ENCODE peak calls at places on chromosomes 4 and X, in four cellular contexts. M is omental fat pad, E is Calu3, T is retinal pigment epithelial cell. B is an unnamed sample.

GRCh38 chr4:15234101-15234500 is 193.7 kb upstream of the C1QTNF7 start:
- DNase-seq in M (no peak), E (no peak), T (no peak), B (peak)

GRCh38 chrX:23012162-23012561 is 12.4 kb downstream of the DDX53 start:
- DNase-seq in M (no peak), E (no peak), T (no peak), B (no peak)

GRCh38 chr4:128468485-128468989 is 180.9 kb upstream of the PGRMC2 start:
- DNase-seq in M (no peak), E (no peak), T (peak), B (peak)

GRCh38 chr4:31662951-31663350 is 942.8 kb downstream of the PCDH7 start:
- DNase-seq in M (no peak), E (no peak), T (no peak), B (no peak)

GRCh38 chr4:176187610-176188009 is 7.8 kb downstream of the SPATA4 start:
- DNase-seq in M (no peak), E (no peak), T (no peak), B (peak)

GRCh38 chrX:46376246-46376885 is 168.9 kb downstream of the ZNF674 start:
- DNase-seq in M (no peak), E (peak), T (peak), B (peak)

GRCh38 chrX:97835969-97836368 is 952.3 kb downstream of the RPA4 start:
- DNase-seq in M (no peak), E (no peak), T (no peak), B (no peak)

GRCh38 chr4:185916683-185917082 is 104.7 kb upstream of the SORBS2 start:
- DNase-seq in M (no peak), E (no peak), T (no peak), B (no peak)

GRCh38 chrX:153782324-153782723 is 1.5 kb downstream of the SRPK3 start:
- DNase-seq in M (no peak), E (no peak), T (no peak), B (no peak)

GRCh38 chrX:5867778-5868177 is 360.9 kb downstream of the NLGN4X start:
- DNase-seq in M (no peak), E (no peak), T (no peak), B (no peak)

GRCh38 chrX:150362599-150363481 is at the start of gene MAMLD1:
- DNase-seq in M (no peak), E (peak), T (no peak), B (peak)

GRCh38 chr4:144591401-144591800 is 54.6 kb upstream of the HHIP start:
- DNase-seq in M (no peak), E (peak), T (peak), B (peak)

GRCh38 chr4:108166441-108167315 is 2.1 kb downstream of the LEF1 start:
- DNase-seq in M (no peak), E (no peak), T (no peak), B (no peak)

GRCh38 chr4:140239311-140239710 is 85.3 kb upstream of the MAML3 start:
- DNase-seq in M (no peak), E (no peak), T (no peak), B (no peak)

GRCh38 chrX:8731579-8732395 is at the start of gene ANOS1:
- DNase-seq in M (no peak), E (peak), T (no peak), B (peak)

GRCh38 chr4:8345053-8345945 is 75.7 kb downstream of the HTRA3 start:
- DNase-seq in M (no peak), E (no peak), T (no peak), B (no peak)

GRCh38 chr4:22744478-22745062 is 51.8 kb downstream of the GBA3 start:
- DNase-seq in M (no peak), E (no peak), T (no peak), B (no peak)

GRCh38 chr4:151417164-151417571 is 8.2 kb downstream of the FHIP1A start:
- DNase-seq in M (no peak), E (no peak), T (no peak), B (no peak)

GRCh38 chrX:132071260-132071659 is 48.2 kb downstream of the STK26 start:
- DNase-seq in M (no peak), E (no peak), T (no peak), B (peak)

GRCh38 chr4:141697116-141697515 is 60.7 kb downstream of the IL15 start:
- DNase-seq in M (no peak), E (no peak), T (no peak), B (no peak)

GRCh38 chrX:45379186-45379585 is 178.5 kb upstream of the DIPK2B start:
- DNase-seq in M (no peak), E (no peak), T (no peak), B (no peak)

GRCh38 chr4:158991534-158992155 is 111.2 kb upstream of the RAPGEF2 start:
- DNase-seq in M (no peak), E (no peak), T (no peak), B (no peak)

GRCh38 chrX:9940397-9940796 is 26.8 kb upstream of the CLDN34 start:
- DNase-seq in M (no peak), E (no peak), T (peak), B (peak)

GRCh38 chr4:11966782-11967181 is 538.1 kb upstream of the HS3ST1 start:
- DNase-seq in M (no peak), E (peak), T (peak), B (no peak)

GRCh38 chr4:31081375-31081774 is 361.2 kb downstream of the PCDH7 start:
- DNase-seq in M (no peak), E (no peak), T (no peak), B (peak)

GRCh38 chrX:118536687-118537461 is 41.3 kb downstream of the DOCK11 start:
- DNase-seq in M (no peak), E (peak), T (no peak), B (no peak)

GRCh38 chr4:105619193-105619931 is 66.9 kb downstream of the ARHGEF38 start:
- DNase-seq in M (peak), E (peak), T (peak), B (no peak)

GRCh38 chr4:8649631-8650261 is 57.2 kb downstream of the CPZ start:
- DNase-seq in M (peak), E (no peak), T (no peak), B (no peak)

GRCh38 chr4:866761-867390 is 40.9 kb upstream of the CPLX1 start:
- DNase-seq in M (no peak), E (no peak), T (no peak), B (no peak)

GRCh38 chr4:149223659-149224058 is 592.0 kb downstream of the IQCM start:
- DNase-seq in M (no peak), E (no peak), T (peak), B (no peak)

GRCh38 chr4:21992330-21992729 is 43.8 kb upstream of the KCNIP4 start:
- DNase-seq in M (no peak), E (no peak), T (peak), B (peak)

B was measured in GM03348.